ENCODE peak calls at places on chromosomes 3 and 15, in five cellular contexts. S is EH; N is GM19239; V is stimulated activated CD4-positive, alpha-beta T cell treated with anti-CD3 and anti-CD28 coated beads, Interleukin-1b, Interleukin-23, amount 100 ng/mL, for 4 hours; T is Karpas-422. J is an unnamed sample.
A peak's percentile ranks its signal among the peaks of the same experiment; 100 is the strongest.

GRCh38 chr3:122942937-122943827 is 84.4 kb downstream of the SEMA5B start:
- DNase-seq in S (peak; percentile 67), N (peak; percentile 59), V (peak; percentile 15), T (peak; percentile 81), J (peak; percentile 68)

GRCh38 chr15:23869391-23869790 is 182.3 kb upstream of the NDN start:
- DNase-seq in S (no peak), N (no peak), V (no peak), T (no peak), J (no peak)

GRCh38 chr3:112773864-112774263 is 72.8 kb downstream of the CD200R1L start:
- DNase-seq in S (no peak), N (no peak), V (no peak), T (peak; percentile 51), J (no peak)

GRCh38 chr3:107794664-107795443 is 272.1 kb downstream of the BBX start:
- DNase-seq in S (peak; percentile 18), N (no peak), V (no peak), T (no peak), J (no peak)

GRCh38 chr15:27077790-27078189 is 106.8 kb downstream of the GABRG3 start:
- DNase-seq in S (no peak), N (no peak), V (no peak), T (no peak), J (no peak)

GRCh38 chr3:120145498-120146285 is 51.4 kb upstream of the GSK3B start:
- DNase-seq in S (peak; percentile 86), N (no peak), V (no peak), T (no peak), J (peak; percentile 53)

GRCh38 chr15:68054658-68055223 is 626 bp downstream of the PIAS1 start:
- DNase-seq in S (peak; percentile 65), N (peak; percentile 5), V (no peak), T (peak; percentile 70), J (peak; percentile 80)

GRCh38 chr3:10405816-10406215 is 84.9 kb upstream of the SEC13 start:
- DNase-seq in S (no peak), N (no peak), V (no peak), T (no peak), J (no peak)

GRCh38 chr3:187264051-187264450 is 27.5 kb downstream of the MASP1 start:
- DNase-seq in S (peak; percentile 95), N (no peak), V (no peak), T (no peak), J (peak; percentile 27)

GRCh38 chr3:52046186-52046913 is 10.0 kb downstream of the DUSP7 start:
- DNase-seq in S (peak; percentile 99), N (no peak), V (no peak), T (no peak), J (no peak)

GRCh38 chr3:148866261-148866660 is 1.2 kb downstream of the CPA3 start:
- DNase-seq in S (peak; percentile 93), N (no peak), V (no peak), T (no peak), J (no peak)

GRCh38 chr15:33612721-33613304 is 302.0 kb downstream of the RYR3 start:
- DNase-seq in S (no peak), N (no peak), V (no peak), T (no peak), J (no peak)

GRCh38 chr3:151787626-151788025 is 26.3 kb upstream of the AADAC start:
- DNase-seq in S (no peak), N (no peak), V (no peak), T (no peak), J (no peak)

GRCh38 chr3:186964071-186964470 is 33.7 kb downstream of the ST6GAL1 start:
- DNase-seq in S (no peak), N (no peak), V (no peak), T (no peak), J (no peak)

GRCh38 chr15:67839358-67839928 is 402 bp downstream of the RNU6-1 start:
- DNase-seq in S (peak; percentile 64), N (no peak), V (no peak), T (peak; percentile 76), J (peak; percentile 58)